ENCODE peak calls at places on chromosomes 16 and 17, in six cellular contexts. U is IMR-90; L is dorsolateral prefrontal cortex; N is mesendoderm; T is CD8-positive, alpha-beta T cell; I is fibroblast of mammary gland. X is an unnamed sample.

GRCh38 chr17:41666336-41666680 is 22.4 kb upstream of the EIF1 start:
- DNase-seq in I (peak), T (no peak), N (peak), U (peak), L (no peak), X (no peak)

GRCh38 chr17:50560185-50560824 is at the start of gene CACNA1G:
- DNase-seq in N (peak), I (peak), L (peak), U (peak), T (peak), X (peak)

GRCh38 chr17:14776791-14777190 is 475.9 kb downstream of the HS3ST3B1 start:
- DNase-seq in U (peak), L (no peak), N (no peak), I (no peak), T (no peak), X (no peak)

GRCh38 chr16:56912746-56913703 is 18.9 kb upstream of the HERPUD1 start:
- DNase-seq in U (peak), L (no peak), N (no peak), I (peak), T (no peak), X (no peak)

GRCh38 chr17:2054740-2055493 is at the start of gene HIC1:
- DNase-seq in U (peak), T (peak), L (peak), N (peak), I (peak), X (peak)

GRCh38 chr16:66414891-66415290 is 12.2 kb upstream of the BEAN1 start:
- DNase-seq in L (no peak), U (peak), T (no peak), I (peak), N (no peak), X (no peak)

GRCh38 chr16:50096791-50097190 is 31.0 kb downstream of the HEATR3 start:
- DNase-seq in T (no peak), U (peak), L (no peak), I (peak), N (no peak), X (peak)

GRCh38 chr17:18156171-18156975 is 27.3 kb upstream of the ALKBH5 start:
- DNase-seq in L (no peak), I (peak), N (no peak), U (no peak), T (no peak), X (no peak)

GRCh38 chr16:68319185-68319908 is 8.5 kb downstream of the PRMT7 start:
- DNase-seq in T (no peak), L (no peak), U (peak), I (no peak), N (peak), X (no peak)

GRCh38 chr16:79079656-79080420 is 520.7 kb downstream of the MAF start:
- DNase-seq in I (no peak), T (no peak), N (no peak), L (no peak), U (no peak), X (no peak)

GRCh38 chr16:85602831-85603755 is 10.0 kb upstream of the GSE1 start:
- DNase-seq in I (no peak), T (no peak), U (no peak), L (no peak), N (no peak), X (no peak)

GRCh38 chr16:10930755-10931093 is 11.5 kb downstream of the DEXI start:
- DNase-seq in N (no peak), I (no peak), T (no peak), L (no peak), U (no peak), X (no peak)

GRCh38 chr16:51167170-51167710 is 16.2 kb upstream of the SALL1 start:
- DNase-seq in I (peak), U (no peak), N (no peak), L (no peak), T (no peak), X (no peak)

GRCh38 chr16:67155305-67156145 is 4.2 kb downstream of the TRADD start:
- DNase-seq in T (peak), U (peak), L (peak), I (peak), N (peak), X (peak)

GRCh38 chr16:84475643-84476240 is 28.7 kb downstream of the MEAK7 start:
- DNase-seq in N (peak), U (peak), I (no peak), L (no peak), T (peak), X (no peak)

GRCh38 chr17:76309461-76309860 is 1.4 kb upstream of the QRICH2 start:
- DNase-seq in T (no peak), L (no peak), U (no peak), I (no peak), N (no peak), X (no peak)

GRCh38 chr16:67164599-67165061 is at the start of gene HSF4:
- DNase-seq in L (peak), N (no peak), U (no peak), I (no peak), T (no peak), X (peak)

GRCh38 chr17:8221663-8222379 is 11.4 kb upstream of the AURKB start:
- DNase-seq in L (peak), T (peak), N (peak), I (peak), U (peak), X (no peak)

GRCh38 chr17:5587431-5588032 is 3.2 kb upstream of the NLRP1 start:
- DNase-seq in N (peak), I (peak), U (peak), L (peak), T (peak), X (peak)

GRCh38 chr16:28106467-28106866 is 43.0 kb upstream of the GSG1L start:
- DNase-seq in I (no peak), U (no peak), N (no peak), T (no peak), L (no peak), X (no peak)

GRCh38 chr16:86632944-86633343 is 54.6 kb downstream of the FOXL1 start:
- DNase-seq in N (no peak), U (no peak), T (no peak), L (no peak), I (no peak), X (no peak)

GRCh38 chr17:42565523-42566214 is 1.2 kb upstream of the MLX start:
- DNase-seq in T (no peak), L (no peak), N (no peak), U (no peak), I (no peak), X (no peak)

GRCh38 chr17:27552467-27552779 is 78.6 kb upstream of the LGALS9 start:
- DNase-seq in T (no peak), I (peak), U (peak), N (peak), L (no peak), X (peak)

GRCh38 chr17:41667280-41668008 is 21.2 kb upstream of the EIF1 start:
- DNase-seq in I (no peak), T (no peak), U (no peak), N (no peak), L (no peak), X (no peak)

GRCh38 chr17:11996722-11997146 is 541 bp downstream of the ZNF18 start:
- DNase-seq in I (peak), N (peak), T (no peak), U (peak), L (no peak), X (no peak)

GRCh38 chr16:4846503-4846900 is 586 bp downstream of the GLYR1 start:
- DNase-seq in L (peak), U (peak), I (peak), N (peak), T (no peak), X (no peak)

GRCh38 chr16:52548261-52549010 is 1.5 kb upstream of the TOX3 start:
- DNase-seq in L (no peak), I (no peak), T (no peak), N (peak), U (no peak), X (no peak)

GRCh38 chr16:86997058-86997457 is 320.1 kb downstream of the C16orf95 start:
- DNase-seq in N (no peak), I (no peak), U (no peak), L (no peak), T (no peak), X (no peak)

GRCh38 chr16:17469011-17469741 is 1.6 kb downstream of the XYLT1 start:
- DNase-seq in I (peak), L (peak), N (peak), T (no peak), U (peak), X (no peak)

GRCh38 chr17:68381076-68381900 is 76.0 kb downstream of the WIPI1 start:
- DNase-seq in I (peak), U (peak), T (no peak), L (no peak), N (no peak), X (no peak)

GRCh38 chr17:50634915-50635719 is 436 bp downstream of the ABCC3 start:
- DNase-seq in U (no peak), T (no peak), I (no peak), N (no peak), L (no peak), X (peak)

GRCh38 chr17:10384175-10384574 is 11.4 kb upstream of the MYH13 start:
- DNase-seq in U (no peak), N (peak), L (no peak), I (no peak), T (no peak), X (no peak)

GRCh38 chr17:17921192-17922082 is 50.8 kb downstream of the TOM1L2 start:
- DNase-seq in I (peak), U (peak), T (no peak), N (peak), L (no peak), X (peak)

X was measured in 8988T.